ENCODE peak calls at places on chromosomes 13 and 19, in six cellular contexts. One of them, this sample, is unnamed.
A peak's percentile ranks its signal among the peaks of the same experiment; 100 is the strongest.

GRCh38 chr13:113398963-113399754 is 35.2 kb upstream of the GRTP1 start:
- DNase-seq in fibroblast of lung: no peak
- DNase-seq in Peyer's patch: no peak
- DNase-seq in heart right ventricle: no peak
- DNase-seq in left lung: no peak
- DNase-seq in left ventricle myocardium inferior: no peak
- DNase-seq in this sample: peak; percentile 27

GRCh38 chr13:30142502-30143211 is 164.7 kb downstream of the KATNAL1 start:
- DNase-seq in fibroblast of lung: peak; percentile 94
- DNase-seq in Peyer's patch: no peak
- DNase-seq in left lung: no peak
- DNase-seq in heart right ventricle: no peak
- DNase-seq in left ventricle myocardium inferior: no peak
- DNase-seq in this sample: no peak

GRCh38 chr13:51742611-51743010 is 61.4 kb downstream of the DHRS12 start:
- DNase-seq in Peyer's patch: no peak
- DNase-seq in left lung: no peak
- DNase-seq in heart right ventricle: no peak
- DNase-seq in left ventricle myocardium inferior: no peak
- DNase-seq in fibroblast of lung: no peak
- DNase-seq in this sample: no peak

GRCh38 chr13:37386276-37386675 is 212.3 kb downstream of the POSTN start:
- DNase-seq in left lung: no peak
- DNase-seq in Peyer's patch: no peak
- DNase-seq in fibroblast of lung: no peak
- DNase-seq in left ventricle myocardium inferior: no peak
- DNase-seq in heart right ventricle: no peak
- DNase-seq in this sample: no peak

GRCh38 chr19:42178791-42179500 is 38.5 kb downstream of the DEDD2 start:
- DNase-seq in fibroblast of lung: no peak
- DNase-seq in heart right ventricle: no peak
- DNase-seq in left ventricle myocardium inferior: no peak
- DNase-seq in Peyer's patch: no peak
- DNase-seq in left lung: no peak
- DNase-seq in this sample: no peak

GRCh38 chr19:18340237-18340989 is at the start of gene PGPEP1:
- DNase-seq in left ventricle myocardium inferior: peak; percentile 83
- DNase-seq in fibroblast of lung: peak; percentile 49
- DNase-seq in left lung: peak; percentile 75
- DNase-seq in Peyer's patch: peak; percentile 73
- DNase-seq in heart right ventricle: peak; percentile 82
- DNase-seq in this sample: peak; percentile 80

GRCh38 chr13:28493740-28494536 is 990 bp downstream of the FLT1 start:
- DNase-seq in left ventricle myocardium inferior: no peak
- DNase-seq in Peyer's patch: no peak
- DNase-seq in heart right ventricle: peak; percentile 25
- DNase-seq in fibroblast of lung: no peak
- DNase-seq in left lung: no peak
- DNase-seq in this sample: peak; percentile 65

GRCh38 chr13:35675651-35676050 is 199.2 kb upstream of the MAB21L1 start:
- DNase-seq in Peyer's patch: no peak
- DNase-seq in left ventricle myocardium inferior: no peak
- DNase-seq in heart right ventricle: no peak
- DNase-seq in fibroblast of lung: no peak
- DNase-seq in left lung: no peak
- DNase-seq in this sample: no peak

GRCh38 chr19:48991823-48992570 is 1.1 kb downstream of the GYS1 start:
- DNase-seq in Peyer's patch: no peak
- DNase-seq in left lung: peak; percentile 80
- DNase-seq in fibroblast of lung: peak; percentile 81
- DNase-seq in heart right ventricle: peak; percentile 33
- DNase-seq in left ventricle myocardium inferior: peak; percentile 63
- DNase-seq in this sample: peak; percentile 74

GRCh38 chr13:45055902-45056648 is 64.2 kb upstream of the GTF2F2 start:
- DNase-seq in fibroblast of lung: peak; percentile 72
- DNase-seq in left ventricle myocardium inferior: no peak
- DNase-seq in left lung: peak; percentile 40
- DNase-seq in heart right ventricle: no peak
- DNase-seq in Peyer's patch: no peak
- DNase-seq in this sample: no peak

GRCh38 chr19:49210108-49210900 is 52.7 kb downstream of the TRPM4 start:
- DNase-seq in left lung: no peak
- DNase-seq in Peyer's patch: no peak
- DNase-seq in heart right ventricle: no peak
- DNase-seq in left ventricle myocardium inferior: no peak
- DNase-seq in fibroblast of lung: peak; percentile 49
- DNase-seq in this sample: no peak

GRCh38 chr19:41530761-41531301 is 45.1 kb upstream of the CEACAM21 start:
- DNase-seq in fibroblast of lung: no peak
- DNase-seq in Peyer's patch: no peak
- DNase-seq in left ventricle myocardium inferior: no peak
- DNase-seq in heart right ventricle: no peak
- DNase-seq in left lung: peak; percentile 52
- DNase-seq in this sample: no peak

GRCh38 chr13:35744566-35745203 is 268.2 kb upstream of the MAB21L1 start:
- DNase-seq in Peyer's patch: no peak
- DNase-seq in fibroblast of lung: no peak
- DNase-seq in heart right ventricle: no peak
- DNase-seq in left lung: no peak
- DNase-seq in left ventricle myocardium inferior: no peak
- DNase-seq in this sample: no peak

GRCh38 chr13:69092615-69093322 is 1014.9 kb upstream of the ATXN8OS start:
- DNase-seq in left ventricle myocardium inferior: no peak
- DNase-seq in fibroblast of lung: no peak
- DNase-seq in left lung: no peak
- DNase-seq in heart right ventricle: no peak
- DNase-seq in Peyer's patch: no peak
- DNase-seq in this sample: no peak

GRCh38 chr19:2215281-2215751 is 20.8 kb downstream of the PLEKHJ1 start:
- DNase-seq in left lung: no peak
- DNase-seq in left ventricle myocardium inferior: no peak
- DNase-seq in fibroblast of lung: peak; percentile 53
- DNase-seq in heart right ventricle: no peak
- DNase-seq in Peyer's patch: no peak
- DNase-seq in this sample: no peak

GRCh38 chr19:2461751-2462634 is 5.2 kb upstream of the LMNB2 start:
- DNase-seq in heart right ventricle: peak; percentile 68
- DNase-seq in Peyer's patch: peak; percentile 31
- DNase-seq in left lung: peak; percentile 68
- DNase-seq in left ventricle myocardium inferior: peak; percentile 67
- DNase-seq in fibroblast of lung: peak; percentile 49
- DNase-seq in this sample: peak; percentile 75

GRCh38 chr13:73934771-73935170 is 199.4 kb downstream of the KLF12 start:
- DNase-seq in left lung: no peak
- DNase-seq in heart right ventricle: no peak
- DNase-seq in Peyer's patch: no peak
- DNase-seq in left ventricle myocardium inferior: no peak
- DNase-seq in fibroblast of lung: no peak
- DNase-seq in this sample: no peak

GRCh38 chr13:40130871-40131636 is 475.6 kb downstream of the COG6 start:
- DNase-seq in heart right ventricle: no peak
- DNase-seq in left ventricle myocardium inferior: no peak
- DNase-seq in Peyer's patch: no peak
- DNase-seq in fibroblast of lung: peak; percentile 68
- DNase-seq in left lung: no peak
- DNase-seq in this sample: no peak

GRCh38 chr13:28574617-28575142 is 79.8 kb upstream of the FLT1 start:
- DNase-seq in Peyer's patch: no peak
- DNase-seq in fibroblast of lung: peak; percentile 91
- DNase-seq in left ventricle myocardium inferior: no peak
- DNase-seq in heart right ventricle: no peak
- DNase-seq in left lung: peak; percentile 67
- DNase-seq in this sample: no peak

GRCh38 chr13:106619688-106620555 is 52.0 kb upstream of the ARGLU1 start:
- DNase-seq in Peyer's patch: peak; percentile 17
- DNase-seq in left ventricle myocardium inferior: no peak
- DNase-seq in left lung: no peak
- DNase-seq in fibroblast of lung: peak; percentile 81
- DNase-seq in heart right ventricle: no peak
- DNase-seq in this sample: peak; percentile 46

GRCh38 chr13:104567114-104567513 is 1500.9 kb upstream of the SLC10A2 start:
- DNase-seq in Peyer's patch: no peak
- DNase-seq in heart right ventricle: no peak
- DNase-seq in fibroblast of lung: no peak
- DNase-seq in left lung: no peak
- DNase-seq in left ventricle myocardium inferior: no peak
- DNase-seq in this sample: no peak

GRCh38 chr19:58400916-58401824 is 5.7 kb downstream of the RNF225 start:
- DNase-seq in left ventricle myocardium inferior: peak; percentile 100
- DNase-seq in left lung: peak; percentile 100
- DNase-seq in fibroblast of lung: peak; percentile 99
- DNase-seq in heart right ventricle: peak; percentile 100
- DNase-seq in Peyer's patch: peak; percentile 100
- DNase-seq in this sample: peak; percentile 100

GRCh38 chr19:58398545-58398944 is 3.1 kb downstream of the RNF225 start:
- DNase-seq in left lung: no peak
- DNase-seq in fibroblast of lung: no peak
- DNase-seq in left ventricle myocardium inferior: no peak
- DNase-seq in Peyer's patch: no peak
- DNase-seq in heart right ventricle: no peak
- DNase-seq in this sample: no peak

GRCh38 chr19:58401825-58402433 is 6.5 kb downstream of the RNF225 start:
- DNase-seq in Peyer's patch: no peak
- DNase-seq in fibroblast of lung: no peak
- DNase-seq in left lung: no peak
- DNase-seq in heart right ventricle: no peak
- DNase-seq in left ventricle myocardium inferior: no peak
- DNase-seq in this sample: no peak

GRCh38 chr19:58400638-58400915 is 5.1 kb downstream of the RNF225 start:
- DNase-seq in Peyer's patch: no peak
- DNase-seq in left ventricle myocardium inferior: no peak
- DNase-seq in heart right ventricle: no peak
- DNase-seq in left lung: no peak
- DNase-seq in fibroblast of lung: no peak
- DNase-seq in this sample: no peak

DNA sequence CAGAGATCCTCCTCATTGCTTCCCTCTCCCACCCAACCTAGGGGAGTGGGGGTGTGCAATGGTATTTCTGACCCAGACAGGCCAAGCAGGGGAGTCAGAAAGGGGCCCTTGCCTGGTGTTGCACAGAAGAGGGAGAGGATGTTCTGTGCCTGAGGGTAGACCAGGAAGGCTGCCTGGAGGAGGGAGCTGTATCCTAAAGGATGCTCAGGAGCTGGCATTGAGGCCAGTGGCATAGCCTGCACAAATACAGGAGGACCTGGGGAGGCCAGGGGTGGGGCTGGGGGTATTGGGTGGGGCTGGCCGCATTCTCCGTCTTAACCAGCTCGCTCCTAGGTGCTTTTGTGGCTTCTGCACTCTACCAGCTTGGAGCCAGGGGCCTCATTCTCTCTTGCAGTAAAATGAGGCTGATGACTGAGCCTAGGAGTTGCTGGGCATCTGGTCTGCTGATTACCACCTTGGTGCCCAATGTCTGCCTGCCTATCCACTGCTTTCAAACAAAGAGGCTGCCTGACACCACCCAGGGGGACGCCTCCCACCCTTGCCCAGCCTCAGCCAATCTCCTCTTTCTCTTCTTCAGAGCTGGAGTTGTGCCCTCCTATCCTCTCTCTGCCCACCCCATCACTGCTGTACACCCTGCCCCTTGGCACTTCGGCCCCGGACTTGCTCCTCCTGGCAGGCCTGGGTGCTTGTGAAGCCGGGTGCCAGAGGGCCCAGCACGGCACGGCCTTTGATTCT is 4.6 kb downstream of the RNF225 start:
- DNase-seq in heart right ventricle: no peak
- DNase-seq in Peyer's patch: no peak
- DNase-seq in fibroblast of lung: no peak
- DNase-seq in left ventricle myocardium inferior: no peak
- DNase-seq in left lung: no peak
- DNase-seq in this sample: no peak
- H3K4me3 ChIP-seq in heart right ventricle: peak overlapping the region; percentile 64
- H3K4me3 ChIP-seq in Peyer's patch: no peak overlapping the region
- H3K4me3 ChIP-seq in fibroblast of lung: peak overlapping the region; percentile 64
- H3K4me3 ChIP-seq in left ventricle myocardium inferior: peak overlapping the region; percentile 74
- H3K4me3 ChIP-seq in left lung: peak overlapping the region; percentile 37
- H3K4me3 ChIP-seq in this sample: peak overlapping the region; percentile 65

DNA sequence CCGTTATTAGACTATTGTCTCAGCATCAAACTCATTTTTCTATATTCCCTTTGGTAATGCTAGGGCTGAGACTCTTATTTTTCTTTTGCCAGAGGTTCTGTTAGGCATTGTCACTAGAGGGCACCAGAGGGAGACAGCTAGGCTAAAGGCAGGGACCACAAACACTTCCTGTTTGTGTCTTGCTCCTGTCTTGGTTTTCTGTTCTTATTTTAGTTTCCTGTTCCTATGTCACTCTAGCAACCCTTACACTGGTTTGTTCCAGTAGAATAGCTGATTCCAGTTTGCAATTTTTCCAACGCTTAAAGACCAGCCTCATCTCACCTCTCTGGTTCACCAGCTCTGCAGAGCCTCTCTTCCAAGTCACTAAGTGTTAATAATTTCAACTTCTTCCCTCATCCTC is 772.0 kb downstream of the DIAPH3 start:
- DNase-seq in heart right ventricle: no peak
- DNase-seq in Peyer's patch: peak; percentile 49
- DNase-seq in left lung: peak; percentile 35
- DNase-seq in left ventricle myocardium inferior: no peak
- DNase-seq in fibroblast of lung: peak; percentile 84
- DNase-seq in this sample: peak; percentile 37
- TF ChIP-seq CTCF in heart right ventricle: peak; percentile 86
- TF ChIP-seq CTCF in Peyer's patch: peak; percentile 28
- TF ChIP-seq CTCF in left lung: peak; percentile 75
- TF ChIP-seq CTCF in left ventricle myocardium inferior: peak; percentile 95
- TF ChIP-seq CTCF in fibroblast of lung: peak; percentile 92
- TF ChIP-seq CTCF in this sample: peak; percentile 85

GRCh38 chr13:109725995-109726637 is 60.3 kb downstream of the IRS2 start:
- DNase-seq in left lung: no peak
- DNase-seq in heart right ventricle: no peak
- DNase-seq in Peyer's patch: no peak
- DNase-seq in left ventricle myocardium inferior: no peak
- DNase-seq in fibroblast of lung: no peak
- DNase-seq in this sample: no peak
- H3K27ac ChIP-seq in left lung: no peak overlapping the region
- H3K27ac ChIP-seq in heart right ventricle: no peak overlapping the region
- H3K27ac ChIP-seq in Peyer's patch: no peak overlapping the region
- H3K27ac ChIP-seq in left ventricle myocardium inferior: no peak overlapping the region
- H3K27ac ChIP-seq in fibroblast of lung: no peak overlapping the region
- H3K27ac ChIP-seq in this sample: no peak overlapping the region

GRCh38 chr19:9789066-9789465 is 20.5 kb upstream of the ZNF846 start:
- DNase-seq in fibroblast of lung: no peak
- DNase-seq in left lung: no peak
- DNase-seq in heart right ventricle: no peak
- DNase-seq in Peyer's patch: no peak
- DNase-seq in left ventricle myocardium inferior: no peak
- DNase-seq in this sample: no peak

GRCh38 chr19:9785367-9786331 is 17.1 kb upstream of the ZNF846 start:
- DNase-seq in Peyer's patch: peak; percentile 100
- DNase-seq in heart right ventricle: peak; percentile 97
- DNase-seq in left lung: peak; percentile 99
- DNase-seq in fibroblast of lung: peak; percentile 97
- DNase-seq in left ventricle myocardium inferior: peak; percentile 97
- DNase-seq in this sample: peak; percentile 98

GRCh38 chr19:9786819-9787218 is 18.3 kb upstream of the ZNF846 start:
- DNase-seq in fibroblast of lung: no peak
- DNase-seq in heart right ventricle: no peak
- DNase-seq in left lung: no peak
- DNase-seq in Peyer's patch: no peak
- DNase-seq in left ventricle myocardium inferior: no peak
- DNase-seq in this sample: no peak

GRCh38 chr19:9782282-9782681 is 13.7 kb upstream of the ZNF846 start:
- DNase-seq in fibroblast of lung: no peak
- DNase-seq in heart right ventricle: no peak
- DNase-seq in left lung: no peak
- DNase-seq in Peyer's patch: no peak
- DNase-seq in left ventricle myocardium inferior: no peak
- DNase-seq in this sample: no peak

GRCh38 chr19:9786342-9786741 is 17.8 kb upstream of the ZNF846 start:
- DNase-seq in fibroblast of lung: no peak
- DNase-seq in left lung: peak; percentile 47
- DNase-seq in left ventricle myocardium inferior: no peak
- DNase-seq in heart right ventricle: peak; percentile 30
- DNase-seq in Peyer's patch: no peak
- DNase-seq in this sample: no peak
- H3K4me3 ChIP-seq in fibroblast of lung: peak overlapping the region; percentile 62
- H3K4me3 ChIP-seq in left lung: peak overlapping the region; percentile 43
- H3K4me3 ChIP-seq in left ventricle myocardium inferior: peak overlapping the region; percentile 89
- H3K4me3 ChIP-seq in heart right ventricle: peak overlapping the region; percentile 85
- H3K4me3 ChIP-seq in Peyer's patch: peak overlapping the region; percentile 88
- H3K4me3 ChIP-seq in this sample: peak overlapping the region; percentile 59

This sample was measured in heart left ventricle.